ENCODE peak calls at places on chromosomes 2 and 18, in eight cellular contexts. D is fibroblast of pulmonary artery, R is putamen, H is caudate nucleus, A is B cell, I is fibroblast of lung, O is left ventricle myocardium superior, K is sigmoid colon. Q is an unnamed sample.

GRCh38 chr2:12451726-12452125 is 265.0 kb upstream of the TRIB2 start:
- DNase-seq in D (peak), R (no peak), H (no peak), A (no peak), I (no peak), O (no peak), K (no peak), Q (no peak)

GRCh38 chr2:172372436-172372835 is 55.0 kb upstream of the ITGA6 start:
- DNase-seq in D (no peak), R (no peak), H (no peak), A (no peak), I (no peak), O (no peak), K (no peak), Q (no peak)

GRCh38 chr2:161019311-161019710 is 140.9 kb upstream of the TANK start:
- DNase-seq in D (no peak), R (no peak), H (no peak), A (no peak), I (no peak), O (no peak), K (no peak), Q (no peak)

GRCh38 chr2:113720167-113720566 is 36.3 kb downstream of the SLC35F5 start:
- DNase-seq in D (peak), R (no peak), H (no peak), A (no peak), I (peak), O (no peak), K (no peak), Q (no peak)

GRCh38 chr2:108607706-108608301 is 73.5 kb downstream of the LIMS1 start:
- DNase-seq in D (peak), R (peak), H (no peak), A (peak), I (peak), O (peak), K (no peak), Q (no peak)

GRCh38 chr2:44120428-44120827 is 48.2 kb upstream of the PPM1B start:
- DNase-seq in D (peak), R (no peak), H (no peak), A (no peak), I (peak), O (no peak), K (no peak), Q (no peak)

GRCh38 chr18:58766164-58766563 is 94.9 kb downstream of the MALT1 start:
- DNase-seq in D (no peak), R (no peak), H (no peak), A (no peak), I (no peak), O (no peak), K (no peak), Q (no peak)

GRCh38 chr2:202317080-202317859 is 51.7 kb downstream of the NOP58 start:
- DNase-seq in D (peak), R (peak), H (no peak), A (no peak), I (peak), O (peak), K (peak), Q (peak)

GRCh38 chr2:227661019-227661726 is 5.4 kb upstream of the SCYGR5 start:
- DNase-seq in D (no peak), R (no peak), H (no peak), A (no peak), I (no peak), O (no peak), K (no peak), Q (no peak)

GRCh38 chr2:120394764-120395163 is 48.8 kb downstream of the INHBB start:
- DNase-seq in D (no peak), R (no peak), H (no peak), A (no peak), I (no peak), O (no peak), K (no peak), Q (no peak)

GRCh38 chr2:50773533-50773932 is 258.4 kb downstream of the NRXN1 start:
- DNase-seq in D (no peak), R (no peak), H (no peak), A (no peak), I (no peak), O (no peak), K (no peak), Q (no peak)

GRCh38 chr18:13614701-13615288 is 111.6 kb downstream of the FAM210A start:
- DNase-seq in D (no peak), R (no peak), H (no peak), A (peak), I (no peak), O (peak), K (peak), Q (no peak)

GRCh38 chr2:200756618-200757321 is 54.9 kb upstream of the BZW1 start:
- DNase-seq in D (peak), R (no peak), H (no peak), A (no peak), I (peak), O (no peak), K (no peak), Q (no peak)

GRCh38 chr2:101251844-101252407 is 760 bp upstream of the CNOT11 start:
- DNase-seq in D (no peak), R (peak), H (no peak), A (peak), I (no peak), O (no peak), K (no peak), Q (no peak)

GRCh38 chr2:136444323-136444722 is 321.0 kb upstream of the THSD7B start:
- DNase-seq in D (no peak), R (no peak), H (no peak), A (no peak), I (no peak), O (no peak), K (no peak), Q (no peak)

GRCh38 chr2:190121971-190122370 is 59.4 kb upstream of the MSTN start:
- DNase-seq in D (peak), R (peak), H (no peak), A (no peak), I (peak), O (no peak), K (no peak), Q (no peak)

GRCh38 chr2:95379616-95379925 is 22.9 kb upstream of the FAHD2A start:
- DNase-seq in D (no peak), R (no peak), H (no peak), A (no peak), I (no peak), O (no peak), K (no peak), Q (no peak)

GRCh38 chr2:225434014-225434413 is 34.5 kb downstream of the NYAP2 start:
- DNase-seq in D (no peak), R (no peak), H (no peak), A (no peak), I (no peak), O (no peak), K (no peak), Q (no peak)

GRCh38 chr2:240983996-240984498 is 14.4 kb upstream of the SNED1 start:
- DNase-seq in D (no peak), R (no peak), H (no peak), A (no peak), I (no peak), O (no peak), K (peak), Q (no peak)

GRCh38 chr2:234258562-234259141 is 208.2 kb downstream of the SPP2 start:
- DNase-seq in D (no peak), R (no peak), H (no peak), A (no peak), I (no peak), O (no peak), K (no peak), Q (no peak)

GRCh38 chr18:48342125-48342524 is 67.1 kb downstream of the ZBTB7C start:
- DNase-seq in D (no peak), R (peak), H (peak), A (no peak), I (no peak), O (peak), K (no peak), Q (peak)

GRCh38 chr2:127581516-127582490 is 46.3 kb downstream of the MYO7B start:
- DNase-seq in D (no peak), R (no peak), H (no peak), A (peak), I (no peak), O (peak), K (no peak), Q (no peak)

GRCh38 chr2:143442203-143442602 is 313.0 kb downstream of the ARHGAP15 start:
- DNase-seq in D (no peak), R (no peak), H (no peak), A (no peak), I (no peak), O (no peak), K (no peak), Q (no peak)

Q was measured in heart right ventricle.